ENCODE peak calls at places on chromosomes 11 and 22, in five cellular contexts. I, U, P, O and Y are unnamed samples.
A peak's percentile ranks its signal among the peaks of the same experiment; 100 is the strongest.

GRCh38 chr11:94525933-94526332 is 13.7 kb downstream of the C11orf97 start:
- DNase-seq in I (peak; percentile 85), U (no peak), P (no peak), O (peak; percentile 87), Y (peak; percentile 79)

GRCh38 chr22:17266261-17266971 is 47.2 kb upstream of the ADA2 start:
- DNase-seq in I (peak; percentile 33), U (peak; percentile 29), P (peak; percentile 91), O (no peak), Y (no peak)

GRCh38 chr11:124841186-124841585 is 24.0 kb upstream of the ROBO3 start:
- DNase-seq in I (no peak), U (no peak), P (no peak), O (no peak), Y (no peak)

GRCh38 chr11:107769189-107769588 is 57.3 kb upstream of the SLN start:
- DNase-seq in I (peak; percentile 28), U (no peak), P (no peak), O (no peak), Y (peak; percentile 12)

GRCh38 chr22:46538816-46539163 is 1.4 kb upstream of the CELSR1 start:
- DNase-seq in I (peak; percentile 28), U (no peak), P (no peak), O (no peak), Y (peak; percentile 58)

GRCh38 chr22:31446208-31446607 is 43.4 kb downstream of the EIF4ENIF1 start:
- DNase-seq in I (no peak), U (no peak), P (no peak), O (no peak), Y (no peak)

GRCh38 chr11:127609025-127609788 is 608.6 kb upstream of the KIRREL3 start:
- DNase-seq in I (no peak), U (no peak), P (no peak), O (no peak), Y (no peak)

GRCh38 chr11:15923169-15923568 is 433.2 kb downstream of the SOX6 start:
- DNase-seq in I (peak; percentile 13), U (no peak), P (no peak), O (no peak), Y (no peak)

GRCh38 chr22:46250783-46251125 is 661 bp upstream of the CDPF1 start:
- DNase-seq in I (no peak), U (no peak), P (no peak), O (no peak), Y (no peak)